ENCODE peak calls at places on chromosomes 6 and 20, in nine cellular contexts. V, A, P, M, C, E, Z, O and L are unnamed samples.

GRCh38 chr6:82362868-82363267 is 749 bp upstream of the TPBG start:
- DNase-seq in V (peak), A (no peak), P (no peak), M (no peak), C (no peak), E (no peak), Z (no peak), O (no peak), L (no peak)

GRCh38 chr6:156934054-156934424 is 156.9 kb downstream of the ARID1B start:
- DNase-seq in V (no peak), A (no peak), P (no peak), M (no peak), C (no peak), E (no peak), Z (no peak), O (no peak), L (no peak)

GRCh38 chr6:46011241-46012085 is 4.2 kb downstream of the CLIC5 start:
- DNase-seq in V (no peak), A (no peak), P (no peak), M (peak), C (peak), E (no peak), Z (peak), O (peak), L (no peak)

GRCh38 chr6:5164092-5164491 is 79.0 kb downstream of the PPP1R3G start:
- DNase-seq in V (no peak), A (no peak), P (no peak), M (no peak), C (no peak), E (no peak), Z (no peak), O (no peak), L (no peak)

GRCh38 chr6:132399376-132400074 is 1.8 kb downstream of the MOXD1 start:
- DNase-seq in V (no peak), A (no peak), P (no peak), M (no peak), C (no peak), E (no peak), Z (no peak), O (no peak), L (no peak)

GRCh38 chr6:49052901-49053300 is 410.2 kb downstream of the MMUT start:
- DNase-seq in V (no peak), A (no peak), P (no peak), M (no peak), C (no peak), E (no peak), Z (no peak), O (no peak), L (no peak)

GRCh38 chr20:61756446-61756845 is 309.2 kb downstream of the TAF4 start:
- DNase-seq in V (no peak), A (no peak), P (no peak), M (no peak), C (no peak), E (no peak), Z (no peak), O (no peak), L (no peak)

GRCh38 chr6:72621243-72622093 is at the start of gene KCNQ5:
- DNase-seq in V (peak), A (no peak), P (no peak), M (no peak), C (peak), E (no peak), Z (no peak), O (no peak), L (no peak)

GRCh38 chr6:136103763-136104311 is 146.3 kb downstream of the MTFR2 start:
- DNase-seq in V (peak), A (peak), P (no peak), M (peak), C (peak), E (no peak), Z (no peak), O (no peak), L (no peak)

GRCh38 chr6:26056583-26057350 is 30.5 kb upstream of the HFE start:
- DNase-seq in V (peak), A (peak), P (no peak), M (peak), C (peak), E (peak), Z (no peak), O (no peak), L (no peak)

GRCh38 chr6:52389626-52390360 is 27.8 kb downstream of the PAQR8 start:
- DNase-seq in V (peak), A (no peak), P (peak), M (peak), C (peak), E (peak), Z (peak), O (peak), L (peak)

GRCh38 chr6:21886601-21887091 is 293.1 kb downstream of the SOX4 start:
- DNase-seq in V (no peak), A (no peak), P (no peak), M (no peak), C (no peak), E (no peak), Z (no peak), O (no peak), L (no peak)

GRCh38 chr6:36244641-36245280 is 25.1 kb upstream of the PNPLA1 start:
- DNase-seq in V (no peak), A (no peak), P (peak), M (peak), C (no peak), E (no peak), Z (no peak), O (no peak), L (no peak)

GRCh38 chr6:4338884-4339283 is 203.5 kb upstream of the ECI2 start:
- DNase-seq in V (no peak), A (no peak), P (no peak), M (no peak), C (no peak), E (no peak), Z (no peak), O (no peak), L (no peak)

GRCh38 chr6:128882560-128882959 is 378 bp upstream of the LAMA2 start:
- DNase-seq in V (no peak), A (no peak), P (no peak), M (no peak), C (no peak), E (no peak), Z (no peak), O (no peak), L (no peak)

GRCh38 chr6:114284281-114284680 is 58.5 kb downstream of the HS3ST5 start:
- DNase-seq in V (no peak), A (no peak), P (no peak), M (no peak), C (no peak), E (no peak), Z (no peak), O (no peak), L (no peak)

GRCh38 chr6:144190593-144190992 is 40.3 kb downstream of the STX11 start:
- DNase-seq in V (no peak), A (no peak), P (no peak), M (no peak), C (no peak), E (no peak), Z (no peak), O (no peak), L (no peak)

GRCh38 chr6:109440325-109441068 is at the start of the genes PPIL6 and SMPD2:
- DNase-seq in V (peak), A (peak), P (peak), M (peak), C (peak), E (peak), Z (peak), O (peak), L (peak)
- TF ChIP-seq POLR2AphosphoS5 in V (no peak), A (peak), P (peak), M (peak), C (no peak), E (peak), Z (no peak), O (peak), L (no peak)

GRCh38 chr6:139448094-139448649 is 73.7 kb upstream of the CITED2 start:
- DNase-seq in V (no peak), A (no peak), P (no peak), M (no peak), C (no peak), E (no peak), Z (no peak), O (no peak), L (no peak)

GRCh38 chr6:139448998-139449610 is 74.7 kb upstream of the CITED2 start:
- DNase-seq in V (no peak), A (no peak), P (no peak), M (no peak), C (no peak), E (no peak), Z (no peak), O (no peak), L (no peak)

GRCh38 chr6:139457482-139457881 is 83.0 kb upstream of the CITED2 start:
- DNase-seq in V (no peak), A (no peak), P (no peak), M (no peak), C (no peak), E (no peak), Z (no peak), O (no peak), L (no peak)

GRCh38 chr6:139449611-139450000 is 75.2 kb upstream of the CITED2 start:
- DNase-seq in V (no peak), A (no peak), P (no peak), M (no peak), C (no peak), E (no peak), Z (no peak), O (no peak), L (no peak)

DNA sequence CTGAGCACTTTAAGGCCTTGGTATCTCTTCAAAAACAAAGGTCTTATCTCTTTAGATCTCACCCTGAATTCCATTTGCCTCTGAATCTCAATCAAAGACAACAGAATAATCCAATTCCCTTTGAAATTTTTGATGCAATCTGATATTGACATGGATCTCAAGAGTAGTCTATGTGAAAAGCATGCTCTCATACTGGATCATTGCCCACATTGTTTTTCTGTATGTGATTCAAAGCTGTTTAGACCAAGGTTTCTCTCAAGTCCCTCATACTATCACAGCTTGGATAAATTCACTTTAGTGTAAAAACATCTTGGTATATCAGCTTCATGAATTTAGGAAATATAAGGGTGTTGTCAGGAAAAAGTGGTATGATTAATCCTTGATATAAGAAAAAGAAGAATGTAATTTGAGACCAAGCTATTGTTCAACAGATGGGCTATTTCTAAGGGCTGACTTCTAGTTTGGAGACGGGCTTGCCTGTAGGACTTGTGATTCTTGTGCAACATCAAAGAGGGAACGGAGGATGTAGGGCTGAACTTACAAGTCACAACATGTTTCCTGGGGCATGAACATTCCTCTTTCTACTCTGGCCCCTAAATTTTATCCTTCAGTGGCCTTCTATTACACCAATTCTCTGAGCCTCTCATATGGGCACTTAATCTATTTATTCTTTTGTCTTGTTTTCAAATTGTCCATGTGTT is 77.9 kb upstream of the CITED2 start:
- DNase-seq in V (no peak), A (no peak), P (no peak), M (no peak), C (no peak), E (no peak), Z (no peak), O (no peak), L (peak)
- TF ChIP-seq POLR2AphosphoS5 in V (no peak), A (no peak), P (no peak), M (no peak), C (no peak), E (no peak), Z (no peak), O (no peak), L (no peak)

GRCh38 chr20:36401336-36401735 is 95.2 kb downstream of the DLGAP4 start:
- DNase-seq in V (peak), A (no peak), P (no peak), M (no peak), C (no peak), E (no peak), Z (no peak), O (no peak), L (no peak)
- TF ChIP-seq POLR2AphosphoS5 in V (no peak), A (no peak), P (no peak), M (no peak), C (no peak), E (no peak), Z (no peak), O (no peak), L (no peak)

GRCh38 chr6:1031671-1032070 is 280.2 kb upstream of the FOXQ1 start:
- DNase-seq in V (no peak), A (no peak), P (no peak), M (no peak), C (no peak), E (no peak), Z (no peak), O (no peak), L (no peak)
- TF ChIP-seq POLR2AphosphoS5 in V (no peak), A (no peak), P (no peak), M (no peak), C (no peak), E (no peak), Z (no peak), O (no peak), L (no peak)

GRCh38 chr20:51562334-51563140 is 20.0 kb upstream of the NFATC2 start:
- DNase-seq in V (peak), A (peak), P (peak), M (no peak), C (peak), E (peak), Z (peak), O (peak), L (no peak)
- TF ChIP-seq POLR2AphosphoS5 in V (no peak), A (peak), P (no peak), M (no peak), C (peak), E (peak), Z (no peak), O (peak), L (no peak)

GRCh38 chr20:52410182-52410647 is 218.6 kb upstream of the ZFP64 start:
- DNase-seq in V (peak), A (no peak), P (no peak), M (no peak), C (no peak), E (no peak), Z (no peak), O (no peak), L (peak)
- TF ChIP-seq POLR2AphosphoS5 in V (no peak), A (no peak), P (no peak), M (no peak), C (no peak), E (no peak), Z (no peak), O (no peak), L (no peak)

DNA sequence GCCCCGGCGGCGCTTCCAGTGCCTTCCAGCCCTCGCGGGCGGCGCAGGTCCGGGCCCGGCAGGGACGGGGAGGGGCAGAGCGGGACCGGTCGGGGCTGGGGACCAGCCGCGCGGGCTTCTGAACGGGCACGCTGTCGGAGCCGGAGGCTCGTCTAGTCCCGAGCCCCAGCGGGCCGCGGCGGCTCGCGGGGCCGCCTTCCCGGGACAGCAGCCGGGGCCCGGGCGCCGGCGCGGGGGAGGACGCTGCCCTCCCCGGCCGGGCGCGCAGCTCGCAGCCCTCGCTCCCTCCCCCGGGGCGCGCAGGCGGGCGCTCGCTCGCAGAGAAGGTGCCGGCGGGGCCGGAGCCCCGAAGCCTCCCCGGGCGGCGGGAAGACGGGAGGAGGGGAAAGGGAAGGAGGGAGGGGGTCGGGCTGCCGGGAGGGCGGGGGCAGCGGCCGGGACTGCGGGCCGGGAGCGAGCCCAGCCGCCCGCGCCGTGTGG is 696 bp upstream of the SIRPA start:
- DNase-seq in V (peak), A (peak), P (no peak), M (no peak), C (peak), E (peak), Z (peak), O (peak), L (no peak)
- TF ChIP-seq POLR2AphosphoS5 in V (no peak), A (peak), P (peak), M (no peak), C (peak), E (no peak), Z (no peak), O (peak), L (no peak)

GRCh38 chr6:108921547-108922331 is 73.5 kb downstream of the ARMC2 start:
- DNase-seq in V (no peak), A (peak), P (no peak), M (no peak), C (no peak), E (peak), Z (no peak), O (no peak), L (no peak)
- TF ChIP-seq POLR2AphosphoS5 in V (no peak), A (peak), P (no peak), M (no peak), C (peak), E (peak), Z (no peak), O (peak), L (no peak)

GRCh38 chr6:130822736-130823135 is 4.5 kb upstream of the SMLR1 start:
- DNase-seq in V (no peak), A (no peak), P (no peak), M (peak), C (no peak), E (no peak), Z (no peak), O (no peak), L (no peak)
- TF ChIP-seq POLR2AphosphoS5 in V (no peak), A (no peak), P (no peak), M (no peak), C (no peak), E (no peak), Z (no peak), O (no peak), L (no peak)